ENCODE peak calls at places on chromosomes 6 and 20, in four cellular contexts. H is heart right ventricle, S is IMR-90, A is A549. R is an unnamed sample. For H3K9me3, the result is how much of the 10 kb centered on the place peaks cover.

GRCh38 chr6:90328004-90328403 is 31.4 kb upstream of the BACH2 start:
- DNase-seq in H (no peak), S (peak), A (no peak), R (no peak)

GRCh38 chr6:21593412-21593926 is at the start of gene SOX4:
- DNase-seq in H (peak), S (peak), A (peak), R (peak)

GRCh38 chr6:63864934-63865333 is 229.3 kb downstream of the PHF3 start:
- DNase-seq in H (no peak), S (no peak), A (no peak), R (no peak)

GRCh38 chr6:43951756-43952675 is 175.2 kb downstream of the MRPL14 start:
- DNase-seq in H (no peak), S (no peak), A (no peak), R (no peak)

GRCh38 chr6:19301980-19302379 is 535.2 kb upstream of the ID4 start:
- DNase-seq in H (no peak), S (peak), A (no peak), R (no peak)

GRCh38 chr6:10424005-10424404 is 9.1 kb upstream of the TFAP2A start:
- DNase-seq in H (no peak), S (no peak), A (peak), R (no peak)

GRCh38 chr20:5000263-5001173 is 792 bp downstream of the SLC23A2 start:
- DNase-seq in H (peak), S (peak), A (no peak), R (peak)

GRCh38 chr20:32387262-32387661 is 29.1 kb downstream of the ASXL1 start:
- DNase-seq in H (no peak), S (peak), A (no peak), R (no peak)

GRCh38 chr6:70118670-70119069 is 184.2 kb downstream of the COL9A1 start:
- DNase-seq in H (no peak), S (no peak), A (no peak), R (no peak)

GRCh38 chr6:155461636-155462035 is 6.0 kb upstream of the NOX3 start:
- DNase-seq in H (no peak), S (peak), A (no peak), R (no peak)

GRCh38 chr6:155466546-155466945 is 10.9 kb upstream of the NOX3 start:
- DNase-seq in H (no peak), S (no peak), A (no peak), R (no peak)
- H3K9me3 ChIP-seq in H (under half), S (under half), A (under half), R (under half)

GRCh38 chr20:31237763-31238162 is 19.7 kb upstream of the DEFB115 start:
- DNase-seq in H (no peak), S (no peak), A (no peak), R (no peak)

GRCh38 chr20:31236953-31237352 is 20.5 kb upstream of the DEFB115 start:
- DNase-seq in H (no peak), S (no peak), A (no peak), R (no peak)

DNA sequence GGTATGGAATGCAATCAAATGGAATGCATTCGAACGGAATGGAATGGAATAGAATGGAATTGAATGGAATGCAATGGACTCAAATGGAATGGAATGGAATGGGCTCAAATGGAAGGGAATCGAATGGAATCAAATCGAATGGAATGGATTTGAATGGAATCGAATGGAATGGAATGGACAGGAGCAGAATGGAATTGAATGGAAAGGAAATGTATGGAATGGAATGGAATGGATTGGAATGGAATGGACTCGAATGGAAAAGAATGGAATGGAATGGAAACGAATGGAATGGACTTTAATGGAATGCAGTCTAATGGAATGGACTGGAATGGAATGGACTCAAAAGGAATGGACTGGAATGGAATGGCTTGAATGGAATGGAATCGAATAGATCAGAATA is 18.3 kb upstream of the DEFB115 start:
- DNase-seq in H (no peak), S (no peak), A (no peak), R (no peak)
- H3K9me3 ChIP-seq in H (half or more), S (under half), A (under half), R (under half)

GRCh38 chr20:30484009-30484748 is 773.3 kb upstream of the DEFB115 start:
- DNase-seq in H (no peak), S (no peak), A (no peak), R (no peak)
- H3K9me3 ChIP-seq in H (under half), S (under half), A (under half), R (under half)

GRCh38 chr6:99345164-99345563 is 4.3 kb downstream of the FAXC start:
- DNase-seq in H (no peak), S (no peak), A (no peak), R (no peak)

GRCh38 chr6:99341862-99342455 is 7.5 kb downstream of the FAXC start:
- DNase-seq in H (no peak), S (no peak), A (no peak), R (no peak)

GRCh38 chr6:99346595-99346994 is 2.9 kb downstream of the FAXC start:
- DNase-seq in H (no peak), S (no peak), A (no peak), R (no peak)

GRCh38 chr6:99347804-99348203 is 1.7 kb downstream of the FAXC start:
- DNase-seq in H (no peak), S (no peak), A (no peak), R (no peak)

GRCh38 chr6:99344289-99344688 is 5.2 kb downstream of the FAXC start:
- DNase-seq in H (no peak), S (peak), A (no peak), R (no peak)
- H3K9me3 ChIP-seq in H (under half), S (under half), A (under half), R (under half)

R was measured in T-helper 17 cell.